ENCODE peak calls at places on chromosomes 16 and 17, in six cellular contexts. One of them, this sample, is unnamed.

GRCh38 chr17:50521517-50521916 is 11.0 kb upstream of the EPN3 start:
- DNase-seq in cardiac muscle cell: no peak
- DNase-seq in osteoblast: peak; percentile 63
- DNase-seq in effector memory CD4-positive, alpha-beta T cell: no peak
- DNase-seq in prostate gland: no peak
- DNase-seq in thoracic aorta: no peak
- DNase-seq in this sample: no peak

GRCh38 chr16:11507991-11508390 is 78.7 kb downstream of the LITAF start:
- DNase-seq in cardiac muscle cell: no peak
- DNase-seq in effector memory CD4-positive, alpha-beta T cell: no peak
- DNase-seq in thoracic aorta: no peak
- DNase-seq in prostate gland: no peak
- DNase-seq in osteoblast: peak; percentile 91
- DNase-seq in this sample: no peak

GRCh38 chr17:37694734-37695133 is 50.1 kb downstream of the HNF1B start:
- DNase-seq in osteoblast: no peak
- DNase-seq in effector memory CD4-positive, alpha-beta T cell: no peak
- DNase-seq in prostate gland: no peak
- DNase-seq in thoracic aorta: no peak
- DNase-seq in cardiac muscle cell: no peak
- DNase-seq in this sample: no peak

GRCh38 chr17:74922694-74923537 is at the start of gene USH1G:
- DNase-seq in cardiac muscle cell: peak; percentile 48
- DNase-seq in prostate gland: no peak
- DNase-seq in thoracic aorta: no peak
- DNase-seq in effector memory CD4-positive, alpha-beta T cell: no peak
- DNase-seq in osteoblast: no peak
- DNase-seq in this sample: no peak

GRCh38 chr17:6078370-6078950 is 8.3 kb downstream of the WSCD1 start:
- DNase-seq in prostate gland: no peak
- DNase-seq in osteoblast: no peak
- DNase-seq in cardiac muscle cell: no peak
- DNase-seq in thoracic aorta: no peak
- DNase-seq in effector memory CD4-positive, alpha-beta T cell: no peak
- DNase-seq in this sample: no peak

GRCh38 chr16:48099455-48099854 is 56.3 kb downstream of the ABCC12 start:
- DNase-seq in cardiac muscle cell: no peak
- DNase-seq in prostate gland: no peak
- DNase-seq in osteoblast: peak; percentile 48
- DNase-seq in thoracic aorta: no peak
- DNase-seq in effector memory CD4-positive, alpha-beta T cell: no peak
- DNase-seq in this sample: no peak

GRCh38 chr17:59292174-59292523 is 39.3 kb upstream of the YPEL2 start:
- DNase-seq in prostate gland: no peak
- DNase-seq in osteoblast: peak; percentile 18
- DNase-seq in thoracic aorta: no peak
- DNase-seq in effector memory CD4-positive, alpha-beta T cell: no peak
- DNase-seq in cardiac muscle cell: no peak
- DNase-seq in this sample: no peak

GRCh38 chr16:75703341-75703740 is 2.1 kb upstream of the DUXB start:
- DNase-seq in prostate gland: no peak
- DNase-seq in osteoblast: no peak
- DNase-seq in thoracic aorta: no peak
- DNase-seq in effector memory CD4-positive, alpha-beta T cell: no peak
- DNase-seq in cardiac muscle cell: no peak
- DNase-seq in this sample: no peak

GRCh38 chr17:39080416-39081179 is 70.8 kb downstream of the PLXDC1 start:
- DNase-seq in osteoblast: peak; percentile 94
- DNase-seq in thoracic aorta: no peak
- DNase-seq in cardiac muscle cell: no peak
- DNase-seq in prostate gland: no peak
- DNase-seq in effector memory CD4-positive, alpha-beta T cell: no peak
- DNase-seq in this sample: no peak

GRCh38 chr17:15038656-15039055 is 226.5 kb downstream of the PMP22 start:
- DNase-seq in thoracic aorta: no peak
- DNase-seq in effector memory CD4-positive, alpha-beta T cell: no peak
- DNase-seq in prostate gland: no peak
- DNase-seq in cardiac muscle cell: no peak
- DNase-seq in osteoblast: no peak
- DNase-seq in this sample: no peak

GRCh38 chr17:52762794-52763167 is 604.3 kb upstream of the CA10 start:
- DNase-seq in prostate gland: no peak
- DNase-seq in effector memory CD4-positive, alpha-beta T cell: no peak
- DNase-seq in cardiac muscle cell: no peak
- DNase-seq in thoracic aorta: no peak
- DNase-seq in osteoblast: no peak
- DNase-seq in this sample: no peak

GRCh38 chr17:74235040-74235581 is 21.7 kb downstream of the TTYH2 start:
- DNase-seq in thoracic aorta: no peak
- DNase-seq in cardiac muscle cell: no peak
- DNase-seq in prostate gland: no peak
- DNase-seq in effector memory CD4-positive, alpha-beta T cell: no peak
- DNase-seq in osteoblast: no peak
- DNase-seq in this sample: no peak

GRCh38 chr16:73504591-73504990 is 456.7 kb upstream of the ZFHX3 start:
- DNase-seq in prostate gland: no peak
- DNase-seq in cardiac muscle cell: no peak
- DNase-seq in effector memory CD4-positive, alpha-beta T cell: no peak
- DNase-seq in thoracic aorta: no peak
- DNase-seq in osteoblast: no peak
- DNase-seq in this sample: no peak

GRCh38 chr17:10547351-10547750 is 2.1 kb downstream of the MYH2 start:
- DNase-seq in prostate gland: no peak
- DNase-seq in thoracic aorta: no peak
- DNase-seq in cardiac muscle cell: no peak
- DNase-seq in effector memory CD4-positive, alpha-beta T cell: no peak
- DNase-seq in osteoblast: no peak
- DNase-seq in this sample: no peak

GRCh38 chr17:45001310-45001709 is 33.2 kb upstream of the C1QL1 start:
- DNase-seq in prostate gland: no peak
- DNase-seq in thoracic aorta: no peak
- DNase-seq in osteoblast: peak; percentile 35
- DNase-seq in cardiac muscle cell: no peak
- DNase-seq in effector memory CD4-positive, alpha-beta T cell: no peak
- DNase-seq in this sample: no peak

GRCh38 chr16:55253987-55254386 is 70.0 kb upstream of the IRX6 start:
- DNase-seq in cardiac muscle cell: no peak
- DNase-seq in thoracic aorta: no peak
- DNase-seq in effector memory CD4-positive, alpha-beta T cell: no peak
- DNase-seq in osteoblast: no peak
- DNase-seq in prostate gland: no peak
- DNase-seq in this sample: no peak

GRCh38 chr16:64362193-64362592 is 759.7 kb downstream of the CDH11 start:
- DNase-seq in prostate gland: no peak
- DNase-seq in effector memory CD4-positive, alpha-beta T cell: no peak
- DNase-seq in thoracic aorta: no peak
- DNase-seq in osteoblast: no peak
- DNase-seq in cardiac muscle cell: no peak
- DNase-seq in this sample: no peak

GRCh38 chr17:1511290-1511689 is 5.1 kb downstream of the INPP5K start:
- DNase-seq in osteoblast: peak; percentile 74
- DNase-seq in effector memory CD4-positive, alpha-beta T cell: no peak
- DNase-seq in prostate gland: peak; percentile 52
- DNase-seq in thoracic aorta: no peak
- DNase-seq in cardiac muscle cell: no peak
- DNase-seq in this sample: no peak

GRCh38 chr16:68577352-68577853 is 38.3 kb downstream of the ZFP90 start:
- DNase-seq in cardiac muscle cell: no peak
- DNase-seq in thoracic aorta: no peak
- DNase-seq in osteoblast: no peak
- DNase-seq in effector memory CD4-positive, alpha-beta T cell: no peak
- DNase-seq in prostate gland: no peak
- DNase-seq in this sample: no peak
- H3K9me3 ChIP-seq in cardiac muscle cell: no peaks in the 10 kb centered on the region
- H3K9me3 ChIP-seq in thoracic aorta: peaks cover 67% of the 10 kb centered on the region
- H3K9me3 ChIP-seq in osteoblast: peaks cover 13% of the 10 kb centered on the region
- H3K9me3 ChIP-seq in effector memory CD4-positive, alpha-beta T cell: peaks cover 20% of the 10 kb centered on the region
- H3K9me3 ChIP-seq in prostate gland: no peaks in the 10 kb centered on the region
- H3K9me3 ChIP-seq in this sample: peaks cover 33% of the 10 kb centered on the region

DNA sequence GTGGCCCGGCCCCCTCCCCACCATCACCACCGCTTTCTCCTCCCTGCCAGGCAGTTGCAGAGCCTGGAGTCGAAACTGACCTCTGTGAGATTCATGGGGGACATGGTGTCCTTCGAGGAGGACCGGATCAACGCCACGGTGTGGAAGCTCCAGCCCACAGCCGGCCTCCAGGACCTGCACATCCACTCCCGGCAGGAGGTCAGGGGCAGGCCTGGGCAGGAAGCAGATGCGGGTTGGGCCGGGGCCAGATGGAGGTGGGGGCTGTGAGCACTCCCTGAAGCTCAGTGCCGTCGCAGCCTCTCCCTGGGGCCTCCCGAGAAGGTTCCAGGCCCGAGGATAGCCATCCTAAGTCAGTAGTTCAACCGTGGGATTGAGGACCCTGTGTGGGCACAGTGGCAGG is 14.2 kb upstream of the ADGRG3 start:
- DNase-seq in thoracic aorta: no peak
- DNase-seq in effector memory CD4-positive, alpha-beta T cell: no peak
- DNase-seq in cardiac muscle cell: no peak
- DNase-seq in osteoblast: no peak
- DNase-seq in prostate gland: no peak
- DNase-seq in this sample: no peak
- H3K36me3 ChIP-seq in thoracic aorta: no peaks in the 10 kb centered on the region
- H3K36me3 ChIP-seq in effector memory CD4-positive, alpha-beta T cell: no peaks in the 10 kb centered on the region
- H3K36me3 ChIP-seq in cardiac muscle cell: no peaks in the 10 kb centered on the region
- H3K36me3 ChIP-seq in osteoblast: no peaks in the 10 kb centered on the region
- H3K36me3 ChIP-seq in prostate gland: peaks cover 6% of the 10 kb centered on the region
- H3K36me3 ChIP-seq in this sample: no peaks in the 10 kb centered on the region

GRCh38 chr16:3389663-3390338 is 11.0 kb downstream of the ZSCAN32 start:
- DNase-seq in prostate gland: no peak
- DNase-seq in effector memory CD4-positive, alpha-beta T cell: no peak
- DNase-seq in osteoblast: no peak
- DNase-seq in cardiac muscle cell: no peak
- DNase-seq in thoracic aorta: no peak
- DNase-seq in this sample: no peak
- H3K9me3 ChIP-seq in prostate gland: no peaks in the 10 kb centered on the region
- H3K9me3 ChIP-seq in effector memory CD4-positive, alpha-beta T cell: peaks cover 16% of the 10 kb centered on the region
- H3K9me3 ChIP-seq in osteoblast: peaks cover 11% of the 10 kb centered on the region
- H3K9me3 ChIP-seq in cardiac muscle cell: no peaks in the 10 kb centered on the region
- H3K9me3 ChIP-seq in thoracic aorta: peaks cover 74% of the 10 kb centered on the region
- H3K9me3 ChIP-seq in this sample: peaks cover 19% of the 10 kb centered on the region

GRCh38 chr17:41758601-41759000 is 24.2 kb upstream of the HAP1 start:
- DNase-seq in effector memory CD4-positive, alpha-beta T cell: no peak
- DNase-seq in thoracic aorta: no peak
- DNase-seq in prostate gland: no peak
- DNase-seq in cardiac muscle cell: no peak
- DNase-seq in osteoblast: peak; percentile 9
- DNase-seq in this sample: no peak
- H3K36me3 ChIP-seq in effector memory CD4-positive, alpha-beta T cell: no peaks in the 10 kb centered on the region
- H3K36me3 ChIP-seq in thoracic aorta: peaks cover 69% of the 10 kb centered on the region
- H3K36me3 ChIP-seq in prostate gland: peaks cover 19% of the 10 kb centered on the region
- H3K36me3 ChIP-seq in cardiac muscle cell: peaks cover 71% of the 10 kb centered on the region
- H3K36me3 ChIP-seq in osteoblast: no peaks in the 10 kb centered on the region
- H3K36me3 ChIP-seq in this sample: no peaks in the 10 kb centered on the region

GRCh38 chr17:22506231-22506630 is 813.9 kb downstream of the KCNJ18 start:
- DNase-seq in prostate gland: no peak
- DNase-seq in osteoblast: no peak
- DNase-seq in cardiac muscle cell: no peak
- DNase-seq in effector memory CD4-positive, alpha-beta T cell: no peak
- DNase-seq in thoracic aorta: no peak
- DNase-seq in this sample: no peak

GRCh38 chr17:22510504-22510903 is 818.2 kb downstream of the KCNJ18 start:
- DNase-seq in prostate gland: no peak
- DNase-seq in cardiac muscle cell: no peak
- DNase-seq in effector memory CD4-positive, alpha-beta T cell: no peak
- DNase-seq in thoracic aorta: no peak
- DNase-seq in osteoblast: peak; percentile 41
- DNase-seq in this sample: no peak

GRCh38 chr17:22506861-22507260 is 814.5 kb downstream of the KCNJ18 start:
- DNase-seq in osteoblast: peak; percentile 45
- DNase-seq in effector memory CD4-positive, alpha-beta T cell: no peak
- DNase-seq in cardiac muscle cell: no peak
- DNase-seq in thoracic aorta: no peak
- DNase-seq in prostate gland: no peak
- DNase-seq in this sample: no peak

GRCh38 chr17:22505660-22506059 is 813.3 kb downstream of the KCNJ18 start:
- DNase-seq in effector memory CD4-positive, alpha-beta T cell: no peak
- DNase-seq in thoracic aorta: no peak
- DNase-seq in cardiac muscle cell: no peak
- DNase-seq in prostate gland: no peak
- DNase-seq in osteoblast: no peak
- DNase-seq in this sample: no peak

DNA sequence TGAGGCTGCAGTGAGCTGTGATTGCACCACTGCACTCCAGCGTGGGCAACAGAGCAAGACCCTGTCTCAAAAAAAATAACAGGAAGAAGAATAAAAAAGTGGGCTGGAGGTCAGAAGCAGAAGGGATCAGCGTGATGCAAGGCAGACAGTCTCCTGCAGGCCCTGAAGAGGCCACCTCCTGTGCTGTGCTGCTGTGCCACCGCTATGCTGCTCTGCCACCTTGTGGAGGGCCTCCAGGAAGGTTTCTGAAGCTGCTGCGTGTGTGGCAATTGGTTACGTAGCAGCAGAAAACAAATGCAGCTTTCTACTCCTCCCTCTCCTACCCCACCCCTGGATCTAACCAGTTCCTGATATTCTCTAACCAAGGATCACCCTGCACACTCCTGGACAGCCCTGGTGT is 815.5 kb downstream of the KCNJ18 start:
- DNase-seq in cardiac muscle cell: no peak
- DNase-seq in thoracic aorta: no peak
- DNase-seq in effector memory CD4-positive, alpha-beta T cell: no peak
- DNase-seq in prostate gland: no peak
- DNase-seq in osteoblast: no peak
- DNase-seq in this sample: no peak
- H3K9me3 ChIP-seq in cardiac muscle cell: no peaks in the 10 kb centered on the region
- H3K9me3 ChIP-seq in thoracic aorta: no peaks in the 10 kb centered on the region
- H3K9me3 ChIP-seq in effector memory CD4-positive, alpha-beta T cell: no peaks in the 10 kb centered on the region
- H3K9me3 ChIP-seq in prostate gland: no peaks in the 10 kb centered on the region
- H3K9me3 ChIP-seq in osteoblast: no peaks in the 10 kb centered on the region
- H3K9me3 ChIP-seq in this sample: no peaks in the 10 kb centered on the region

DNA sequence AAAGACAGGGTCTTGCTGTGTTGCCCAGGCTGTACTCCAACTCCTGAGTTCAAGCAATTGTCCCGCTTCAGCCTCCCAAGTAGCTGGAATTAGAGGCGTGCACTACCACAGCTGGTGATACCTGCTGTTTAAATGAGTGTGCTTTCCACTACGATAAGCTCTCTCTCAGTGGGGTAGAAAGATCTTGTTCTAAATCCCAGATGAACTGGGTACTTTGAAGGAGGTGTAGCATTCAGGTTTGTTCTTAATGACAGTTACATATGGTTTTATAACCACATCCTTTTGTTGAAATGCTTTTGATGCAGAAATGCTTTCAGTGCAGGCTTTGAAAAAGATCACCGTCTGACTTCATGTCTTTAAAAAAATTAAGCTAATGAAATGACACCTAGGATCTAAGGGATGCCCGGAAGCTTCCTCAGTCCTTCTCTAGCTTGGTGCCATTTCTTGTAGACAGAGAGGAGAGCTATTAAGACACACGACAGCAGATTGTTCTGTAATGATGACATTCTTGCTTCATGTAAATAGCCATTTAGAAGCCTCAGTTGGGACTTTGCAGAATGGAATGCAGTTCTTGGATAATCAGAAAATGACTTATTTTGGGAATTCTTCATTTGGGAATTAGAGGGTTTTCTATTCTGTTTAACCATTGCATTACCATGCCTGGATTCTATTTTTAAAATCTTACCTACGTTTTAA is 19.5 kb downstream of the PMM2 start:
- DNase-seq in osteoblast: no peak
- DNase-seq in thoracic aorta: no peak
- DNase-seq in effector memory CD4-positive, alpha-beta T cell: no peak
- DNase-seq in prostate gland: no peak
- DNase-seq in cardiac muscle cell: no peak
- DNase-seq in this sample: no peak
- H3K36me3 ChIP-seq in osteoblast: peaks cover 90% of the 10 kb centered on the region
- H3K36me3 ChIP-seq in thoracic aorta: peaks cover 44% of the 10 kb centered on the region
- H3K36me3 ChIP-seq in effector memory CD4-positive, alpha-beta T cell: peaks cover 42% of the 10 kb centered on the region
- H3K36me3 ChIP-seq in prostate gland: peaks cover 20% of the 10 kb centered on the region
- H3K36me3 ChIP-seq in cardiac muscle cell: peaks cover 27% of the 10 kb centered on the region
- H3K36me3 ChIP-seq in this sample: peaks cover 36% of the 10 kb centered on the region